ENCODE peak calls at places on chromosomes 7 and 10, in nine cellular contexts. N is PC-9, B is cerebellum, W is brain microvascular endothelial cell, Y is HuH-7, T is NAMALWA, P is mucosa of descending colon, I is AG09319, V is endothelial cell of umbilical vein. Z is an unnamed sample.

GRCh38 chr10:46314046-46314445 is 27.2 kb downstream of the ANTXRL start:
- DNase-seq in T (no peak), W (no peak), B (no peak), I (no peak), Y (no peak), P (no peak), V (no peak), N (no peak), Z (no peak)

GRCh38 chr10:116848032-116848911 is 1.0 kb upstream of the ENO4 start:
- DNase-seq in B (peak; percentile 14), T (no peak), P (peak; percentile 5), W (no peak), N (no peak), V (no peak), Y (no peak), I (no peak), Z (no peak)

GRCh38 chr7:54932818-54933543 is 85.8 kb upstream of the EGFR start:
- DNase-seq in V (peak; percentile 28), N (peak; percentile 91), W (peak; percentile 57), Y (peak; percentile 68), T (no peak), I (peak; percentile 29), B (peak; percentile 2), P (peak; percentile 70), Z (no peak)

GRCh38 chr10:18238875-18239485 is 98.8 kb downstream of the CACNB2 start:
- DNase-seq in V (peak; percentile 26), I (peak; percentile 37), P (peak; percentile 30), W (peak; percentile 23), B (peak; percentile 12), N (peak; percentile 1), T (peak; percentile 61), Y (peak; percentile 36), Z (no peak)

GRCh38 chr7:140200102-140200989 is 23.6 kb upstream of the KDM7A start:
- DNase-seq in W (peak; percentile 72), N (no peak), T (no peak), I (no peak), V (peak; percentile 86), Y (no peak), B (no peak), P (peak; percentile 64), Z (no peak)

GRCh38 chr7:117827861-117828260 is 45.4 kb downstream of the CTTNBP2 start:
- DNase-seq in I (peak; percentile 36), Y (no peak), N (peak; percentile 15), P (no peak), B (no peak), T (no peak), V (peak; percentile 7), W (peak; percentile 44), Z (peak; percentile 65)

GRCh38 chr10:34102237-34102673 is 712.8 kb downstream of the PARD3 start:
- DNase-seq in N (no peak), I (no peak), Y (no peak), P (peak; percentile 35), V (peak; percentile 39), B (no peak), W (peak; percentile 43), T (no peak), Z (no peak)

GRCh38 chr10:29669149-29669548 is 34.4 kb upstream of the SVIL start:
- DNase-seq in W (peak; percentile 54), I (no peak), T (no peak), Y (no peak), N (no peak), B (peak; percentile 4), P (no peak), V (peak; percentile 78), Z (no peak)

GRCh38 chr10:119981826-119982225 is 89.3 kb downstream of the SEC23IP start:
- DNase-seq in V (no peak), T (no peak), P (no peak), B (no peak), Y (no peak), W (no peak), N (no peak), I (no peak), Z (no peak)

GRCh38 chr10:132392811-132393694 is 3.9 kb upstream of the PWWP2B start:
- DNase-seq in N (peak; percentile 29), W (no peak), V (no peak), T (no peak), Y (no peak), P (no peak), I (no peak), B (no peak), Z (no peak)

GRCh38 chr10:49274886-49275285 is 24.1 kb upstream of the C10orf71 start:
- DNase-seq in N (no peak), V (no peak), I (no peak), P (no peak), T (no peak), Y (no peak), B (no peak), W (no peak), Z (no peak)

GRCh38 chr7:3482147-3482921 is 181.3 kb downstream of the SDK1 start:
- DNase-seq in B (no peak), I (no peak), V (peak; percentile 53), Y (peak; percentile 30), N (peak; percentile 5), T (peak; percentile 39), P (peak; percentile 51), W (peak; percentile 59), Z (peak; percentile 22)

GRCh38 chr7:26291699-26292538 is at the start of gene SNX10:
- DNase-seq in W (no peak), Y (peak; percentile 75), T (peak; percentile 88), B (peak; percentile 79), V (no peak), N (peak; percentile 76), I (no peak), P (peak; percentile 69), Z (no peak)

GRCh38 chr10:61081331-61081730 is 137.3 kb upstream of the RHOBTB1 start:
- DNase-seq in Y (no peak), I (peak; percentile 8), T (no peak), P (no peak), B (no peak), N (no peak), V (no peak), W (no peak), Z (no peak)

GRCh38 chr10:6713120-6713519 is 133.0 kb upstream of the PRKCQ start:
- DNase-seq in T (no peak), W (no peak), N (no peak), P (no peak), B (no peak), Y (no peak), I (no peak), V (no peak), Z (no peak)

GRCh38 chr7:16071246-16071857 is 350.0 kb downstream of the CRPPA start:
- DNase-seq in N (peak; percentile 16), T (peak; percentile 80), W (peak; percentile 25), B (peak; percentile 32), Y (peak; percentile 26), V (peak; percentile 70), P (no peak), I (peak; percentile 28), Z (no peak)

GRCh38 chr7:108486291-108486966 is 30.2 kb upstream of the NRCAM start:
- DNase-seq in Y (no peak), V (peak; percentile 46), P (no peak), T (no peak), B (no peak), I (no peak), N (no peak), W (peak; percentile 24), Z (no peak)

GRCh38 chr10:73906524-73907447 is 4.1 kb upstream of the PLAU start:
- DNase-seq in T (no peak), I (peak; percentile 96), W (peak; percentile 94), N (peak; percentile 97), B (no peak), Y (no peak), P (peak; percentile 50), V (peak; percentile 87), Z (peak; percentile 97)

GRCh38 chr10:115432188-115432819 is 339.1 kb downstream of the ATRNL1 start:
- DNase-seq in V (peak; percentile 3), W (peak; percentile 9), N (no peak), B (no peak), Y (peak; percentile 4), T (peak; percentile 40), P (no peak), I (no peak), Z (no peak)

GRCh38 chr10:70441877-70442205 is 360 bp upstream of the NODAL start:
- DNase-seq in T (no peak), N (no peak), Y (no peak), B (no peak), I (no peak), V (no peak), P (no peak), W (no peak), Z (no peak)

GRCh38 chr7:82428186-82428961 is 15.2 kb downstream of the CACNA2D1 start:
- DNase-seq in V (peak; percentile 73), B (no peak), P (no peak), I (no peak), N (no peak), Y (no peak), W (peak; percentile 64), T (no peak), Z (no peak)

GRCh38 chr10:22821501-22821900 is 106.4 kb upstream of the ARMC3 start:
- DNase-seq in P (no peak), I (no peak), T (no peak), N (no peak), Y (no peak), W (peak; percentile 47), B (no peak), V (peak; percentile 69), Z (peak; percentile 25)

GRCh38 chr10:26172126-26172525 is 44.4 kb upstream of the GAD2 start:
- DNase-seq in N (no peak), T (no peak), P (no peak), V (no peak), W (no peak), B (no peak), I (no peak), Y (no peak), Z (no peak)